ENCODE peak calls at places on chromosomes 6 and 20, in eight cellular contexts. E, Q, I, V, Z, C, P and F are unnamed samples.

GRCh38 chr20:61044499-61044898 is 207.6 kb upstream of the CDH4 start:
- DNase-seq in V (no peak), E (no peak), P (no peak), Z (peak; percentile 19), C (no peak), I (no peak), Q (no peak), F (no peak)

GRCh38 chr20:51639206-51639832 is 96.8 kb upstream of the NFATC2 start:
- DNase-seq in I (peak; percentile 83), C (peak; percentile 32), E (peak; percentile 70), Z (peak; percentile 83), Q (peak; percentile 86), V (no peak), P (peak; percentile 28), F (peak; percentile 51)

GRCh38 chr6:411402-412145 is 20.0 kb downstream of the IRF4 start:
- DNase-seq in P (no peak), Z (no peak), C (peak; percentile 77), Q (peak; percentile 30), V (no peak), E (no peak), I (no peak), F (peak; percentile 9)

GRCh38 chr6:34142599-34142998 is 3.3 kb downstream of the GRM4 start:
- DNase-seq in Z (peak; percentile 86), P (no peak), Q (no peak), E (no peak), I (no peak), C (no peak), V (no peak), F (peak; percentile 78)

GRCh38 chr20:8232332-8232731 is 100.3 kb downstream of the PLCB1 start:
- DNase-seq in Z (no peak), E (no peak), V (no peak), Q (no peak), P (no peak), I (no peak), C (no peak), F (no peak)

GRCh38 chr6:161327360-161327953 is 53.6 kb upstream of the AGPAT4 start:
- DNase-seq in I (no peak), V (no peak), E (no peak), Q (no peak), Z (peak; percentile 60), P (no peak), C (no peak), F (no peak)

GRCh38 chr6:154923199-154923869 is 71.8 kb upstream of the TIAM2 start:
- DNase-seq in I (no peak), C (no peak), P (no peak), V (no peak), E (no peak), Z (peak; percentile 67), Q (no peak), F (no peak)

GRCh38 chr6:22568854-22569253 is 512 bp upstream of the HDGFL1 start:
- DNase-seq in C (no peak), E (no peak), I (no peak), Z (no peak), P (no peak), Q (no peak), V (no peak), F (no peak)

GRCh38 chr6:108002365-108003221 is 44.6 kb upstream of the SEC63 start:
- DNase-seq in V (no peak), Q (no peak), Z (peak; percentile 37), P (no peak), I (peak; percentile 37), C (no peak), E (peak; percentile 31), F (no peak)

GRCh38 chr6:127397729-127398609 is 54.6 kb upstream of the ECHDC1 start:
- DNase-seq in Q (no peak), E (no peak), I (no peak), C (no peak), P (no peak), Z (no peak), V (no peak), F (no peak)

GRCh38 chr20:7736336-7736735 is 203.9 kb downstream of the HAO1 start:
- DNase-seq in I (no peak), Q (no peak), E (no peak), C (no peak), P (no peak), V (no peak), Z (no peak), F (no peak)

GRCh38 chr20:4444404-4444803 is 277.3 kb upstream of the PRND start:
- DNase-seq in V (no peak), C (no peak), E (no peak), P (no peak), Q (no peak), Z (no peak), I (peak; percentile 41), F (no peak)

GRCh38 chr6:152642578-152643375 is 5.6 kb upstream of the SYNE1 start:
- DNase-seq in Z (peak; percentile 87), P (no peak), C (no peak), E (peak; percentile 78), Q (peak; percentile 29), I (peak; percentile 60), V (no peak), F (peak; percentile 28)

GRCh38 chr20:8855315-8855714 is 213.6 kb upstream of the PLCB4 start:
- DNase-seq in I (peak; percentile 69), C (no peak), V (no peak), E (no peak), Z (no peak), Q (no peak), P (no peak), F (no peak)

GRCh38 chr20:29427201-29428060 is 1830.0 kb upstream of the DEFB115 start:
- DNase-seq in V (no peak), C (no peak), Q (no peak), P (no peak), Z (no peak), I (no peak), E (no peak), F (no peak)

GRCh38 chr6:89134723-89135122 is 11.1 kb upstream of the PM20D2 start:
- DNase-seq in P (no peak), Z (no peak), I (no peak), Q (no peak), E (no peak), C (no peak), V (no peak), F (no peak)

GRCh38 chr6:7261030-7261841 is 51.8 kb downstream of the SSR1 start:
- DNase-seq in C (peak; percentile 72), Q (peak; percentile 78), V (peak; percentile 48), P (no peak), I (peak; percentile 93), Z (peak; percentile 96), E (peak; percentile 84), F (peak; percentile 70)

GRCh38 chr20:48791666-48792071 is 36.1 kb downstream of the PREX1 start:
- DNase-seq in P (no peak), Z (no peak), I (peak; percentile 83), C (no peak), Q (no peak), V (no peak), E (no peak), F (no peak)

GRCh38 chr6:32868257-32868788 is 14.3 kb downstream of the PSMB9 start:
- DNase-seq in Z (peak; percentile 84), I (peak; percentile 93), Q (peak; percentile 92), P (peak; percentile 89), E (peak; percentile 86), C (peak; percentile 50), V (no peak), F (peak; percentile 75)

GRCh38 chr6:154509421-154510143 is 903 bp downstream of the CNKSR3 start:
- DNase-seq in Z (peak; percentile 52), Q (peak; percentile 29), C (no peak), V (peak; percentile 9), P (no peak), I (peak; percentile 69), E (peak; percentile 37), F (no peak)

GRCh38 chr6:125611573-125612399 is 137.6 kb upstream of the HEY2 start:
- DNase-seq in Z (peak; percentile 65), C (peak; percentile 79), P (no peak), E (no peak), I (peak; percentile 84), V (no peak), Q (no peak), F (no peak)

GRCh38 chr6:22222469-22222868 is 74.4 kb downstream of the PRL start:
- DNase-seq in C (no peak), E (no peak), Q (no peak), Z (peak; percentile 82), P (no peak), V (no peak), I (no peak), F (no peak)

GRCh38 chr6:131946404-131946991 is 4.7 kb downstream of the CCN2 start:
- DNase-seq in P (no peak), Z (peak; percentile 54), Q (no peak), E (no peak), V (no peak), C (no peak), I (peak; percentile 49), F (no peak)

GRCh38 chr6:43506667-43507471 is 3.3 kb downstream of the LRRC73 start:
- DNase-seq in E (peak; percentile 84), V (peak; percentile 50), Q (peak; percentile 87), C (peak; percentile 55), P (peak; percentile 73), Z (peak; percentile 91), I (peak; percentile 90), F (peak; percentile 88)

GRCh38 chr6:53912661-53913060 is 117.9 kb downstream of the LRRC1 start:
- DNase-seq in P (no peak), E (no peak), V (no peak), C (no peak), Z (no peak), I (no peak), Q (no peak), F (no peak)

GRCh38 chr6:24907959-24908358 is 27.8 kb downstream of the RIPOR2 start:
- DNase-seq in Z (no peak), Q (no peak), P (no peak), I (no peak), V (no peak), E (no peak), C (no peak), F (no peak)

GRCh38 chr6:45737331-45738056 is 278.2 kb downstream of the CLIC5 start:
- DNase-seq in V (peak; percentile 47), Z (no peak), C (no peak), E (no peak), Q (peak; percentile 35), P (no peak), I (no peak), F (no peak)

GRCh38 chr6:124298682-124299081 is 495.0 kb downstream of the NKAIN2 start:
- DNase-seq in Q (no peak), I (no peak), P (no peak), Z (no peak), E (no peak), C (no peak), V (no peak), F (no peak)

GRCh38 chr6:107304421-107305025 is 154.8 kb downstream of the PDSS2 start:
- DNase-seq in Z (no peak), Q (peak; percentile 62), I (no peak), P (no peak), V (no peak), C (no peak), E (no peak), F (no peak)

GRCh38 chr6:47109281-47109680 is 67.1 kb upstream of the ADGRF1 start:
- DNase-seq in C (no peak), Q (no peak), P (no peak), I (peak; percentile 37), E (no peak), V (no peak), Z (no peak), F (no peak)

GRCh38 chr20:40945754-40946451 is 82.7 kb upstream of the TOP1 start:
- DNase-seq in P (no peak), Q (peak; percentile 13), Z (peak; percentile 86), I (peak; percentile 79), C (no peak), E (peak; percentile 48), V (no peak), F (peak; percentile 48)

GRCh38 chr6:119313937-119314893 is 35.3 kb downstream of the MAN1A1 start:
- DNase-seq in E (no peak), V (peak; percentile 60), Z (no peak), Q (peak; percentile 25), C (no peak), P (peak; percentile 21), I (no peak), F (no peak)

GRCh38 chr6:139600919-139601470 is 226.5 kb upstream of the CITED2 start:
- DNase-seq in V (peak; percentile 27), Q (peak; percentile 23), I (no peak), C (no peak), E (no peak), P (no peak), Z (no peak), F (no peak)

GRCh38 chr20:14337400-14338171 is at the start of gene FLRT3:
- DNase-seq in P (no peak), I (peak; percentile 98), E (peak; percentile 85), C (peak; percentile 79), Q (peak; percentile 4), V (peak; percentile 52), Z (peak; percentile 93), F (peak; percentile 97)